ENCODE peak calls at places on chromosomes 13 and 19, in six cellular contexts. V is H1, P is GM12878, F is HepG2, U is GM12891, N is K562. D is an unnamed sample.

GRCh38 chr19:5452594-5453565 is 2.3 kb upstream of the ZNRF4 start:
- DNase-seq in U (no peak), N (peak), F (peak), V (no peak), P (no peak), D (no peak)

GRCh38 chr13:32910530-32910929 is 105.7 kb upstream of the KL start:
- DNase-seq in V (no peak), F (no peak), P (no peak), N (no peak), U (no peak), D (no peak)

GRCh38 chr13:42815686-42816085 is 34.3 kb downstream of the FAM216B start:
- DNase-seq in V (no peak), U (no peak), P (no peak), N (no peak), F (no peak), D (no peak)

GRCh38 chr13:67048084-67048792 is 181.9 kb downstream of the PCDH9 start:
- DNase-seq in F (no peak), N (no peak), V (no peak), U (no peak), P (no peak), D (no peak)

GRCh38 chr19:4581381-4582111 is 22.1 kb upstream of the SEMA6B start:
- DNase-seq in P (no peak), V (peak), N (peak), U (no peak), F (no peak), D (no peak)

GRCh38 chr13:33554919-33555791 is 262.8 kb upstream of the RFC3 start:
- DNase-seq in U (no peak), V (no peak), P (no peak), F (no peak), N (no peak), D (no peak)

GRCh38 chr13:43268632-43269031 is 245.2 kb downstream of the DNAJC15 start:
- DNase-seq in F (no peak), N (no peak), P (no peak), U (no peak), V (no peak), D (no peak)

GRCh38 chr13:111343186-111343805 is 22.9 kb downstream of the TEX29 start:
- DNase-seq in V (no peak), F (no peak), P (no peak), N (no peak), U (no peak), D (no peak)

GRCh38 chr13:37878921-37879320 is 9.3 kb upstream of the TRPC4 start:
- DNase-seq in P (no peak), V (no peak), U (no peak), N (no peak), F (no peak), D (no peak)

GRCh38 chr19:51014242-51014641 is 5.3 kb downstream of the KLK10 start:
- DNase-seq in N (no peak), U (no peak), V (no peak), P (no peak), F (no peak), D (no peak)

GRCh38 chr19:16417660-16418596 is 53.8 kb downstream of the EPS15L1 start:
- DNase-seq in V (peak), P (no peak), N (peak), F (peak), U (peak), D (peak)

GRCh38 chr19:55255618-55256423 is 3.0 kb downstream of the PPP6R1 start:
- DNase-seq in N (no peak), F (peak), U (no peak), V (no peak), P (peak), D (no peak)
- TF ChIP-seq TAF1 in N (no peak), F (no peak), U (no peak), V (no peak), P (peak), D (no peak)

GRCh38 chr19:54469496-54469934 is 3.6 kb downstream of the CDC42EP5 start:
- DNase-seq in F (no peak), V (no peak), P (no peak), N (no peak), U (no peak), D (no peak)

GRCh38 chr19:54470276-54470887 is 2.7 kb downstream of the CDC42EP5 start:
- DNase-seq in N (no peak), F (no peak), U (no peak), V (no peak), P (no peak), D (no peak)

GRCh38 chr19:54473983-54474382 is 887 bp upstream of the CDC42EP5 start:
- DNase-seq in F (no peak), U (no peak), P (no peak), N (no peak), V (no peak), D (no peak)

GRCh38 chr19:54473071-54473941 is at the start of gene CDC42EP5:
- DNase-seq in N (peak), V (no peak), P (no peak), F (no peak), U (no peak), D (no peak)

GRCh38 chr19:54470991-54471782 is 1.9 kb downstream of the CDC42EP5 start:
- DNase-seq in N (no peak), F (no peak), U (no peak), P (no peak), V (peak), D (no peak)
- TF ChIP-seq POLR2AphosphoS5 in N (no peak), F (no peak), U (no peak), P (peak), V (no peak), D (no peak)

GRCh38 chr19:40397568-40397906 is 7.6 kb upstream of the HIPK4 start:
- DNase-seq in F (no peak), P (no peak), U (no peak), V (no peak), N (no peak), D (no peak)

GRCh38 chr19:40398417-40399056 is 8.6 kb upstream of the HIPK4 start:
- DNase-seq in F (no peak), N (peak), U (peak), P (no peak), V (peak), D (no peak)

GRCh38 chr19:40407714-40408600 is 5.2 kb downstream of the PRX start:
- DNase-seq in U (no peak), V (no peak), P (no peak), F (no peak), N (peak), D (no peak)

GRCh38 chr19:40400521-40400920 is 10.5 kb upstream of the HIPK4 start:
- DNase-seq in U (no peak), V (no peak), P (no peak), F (no peak), N (no peak), D (no peak)

GRCh38 chr19:40403262-40403984 is 9.8 kb downstream of the PRX start:
- DNase-seq in V (peak), U (peak), N (peak), P (peak), F (peak), D (peak)
- TF ChIP-seq POLR2A in V (no peak), U (no peak), N (no peak), P (peak), F (peak), D (no peak)

GRCh38 chr13:29497137-29497654 is 98.3 kb downstream of the SLC7A1 start:
- DNase-seq in V (no peak), F (no peak), P (no peak), U (no peak), N (no peak), D (no peak)
- TF ChIP-seq TAF1 in V (no peak), F (no peak), P (no peak), U (no peak), N (no peak), D (no peak)

GRCh38 chr19:12842511-12842910 is 4.2 kb downstream of the MAST1 start:
- DNase-seq in P (no peak), U (no peak), F (no peak), V (no peak), N (no peak), D (no peak)

GRCh38 chr19:12843999-12844732 is 5.9 kb downstream of the MAST1 start:
- DNase-seq in P (no peak), U (no peak), N (no peak), V (no peak), F (no peak), D (no peak)

GRCh38 chr19:12843328-12843727 is 5.0 kb downstream of the MAST1 start:
- DNase-seq in V (no peak), U (no peak), F (no peak), P (no peak), N (no peak), D (no peak)

DNA sequence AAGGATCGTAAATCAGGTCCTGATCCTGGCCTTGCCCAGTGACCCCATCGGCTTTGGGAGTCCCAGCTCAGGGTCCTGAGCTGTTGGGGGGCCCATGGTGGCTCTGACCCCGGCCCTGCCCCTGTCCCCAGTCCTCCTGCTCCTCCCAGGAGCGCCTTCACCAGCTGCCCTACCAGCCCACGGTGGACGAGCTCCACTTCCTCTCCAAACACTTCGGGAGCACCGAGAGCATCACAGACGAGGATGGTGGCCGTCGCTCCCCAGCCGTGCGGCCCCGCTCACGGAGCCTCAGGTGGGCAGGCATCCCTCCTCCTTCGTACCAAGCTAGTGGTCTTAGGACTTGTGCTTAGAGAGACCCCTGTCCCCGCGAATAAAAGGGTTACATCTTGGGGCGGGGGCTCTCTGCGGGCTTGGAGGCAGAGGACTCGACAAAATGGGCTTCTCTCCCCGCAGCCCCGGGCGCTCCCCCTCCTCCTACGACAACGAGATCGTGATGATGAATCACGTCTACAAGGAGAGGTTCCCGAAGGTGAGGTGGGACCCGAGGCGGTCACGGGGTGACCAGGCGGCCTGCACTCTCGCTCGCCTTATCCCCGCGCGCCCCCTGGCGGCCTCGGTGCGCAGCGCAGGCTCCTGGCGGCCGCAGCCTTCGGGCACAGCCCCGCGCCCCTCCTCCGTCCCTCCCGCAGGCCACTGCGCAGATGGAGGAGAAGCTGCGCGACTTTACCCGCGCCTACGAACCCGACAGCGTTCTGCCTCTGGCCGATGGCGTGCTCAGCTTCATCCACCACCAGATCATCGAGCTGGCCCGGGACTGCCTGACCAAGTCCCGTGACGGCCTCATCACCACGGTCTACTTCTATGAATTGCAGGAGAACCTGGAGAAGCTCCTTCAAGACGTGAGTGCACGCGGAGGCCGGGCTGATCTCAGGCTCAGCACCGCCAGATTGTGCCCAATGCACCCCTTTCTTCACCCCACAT is 9.1 kb downstream of the MAST1 start:
- DNase-seq in P (no peak), V (peak), F (peak), U (peak), N (peak), D (peak)
- TF ChIP-seq POLR2AphosphoS5 in P (no peak), V (peak), F (no peak), U (no peak), N (no peak), D (no peak)

GRCh38 chr13:28138756-28139470 is 568 bp downstream of the PAN3 start:
- DNase-seq in N (peak), F (peak), V (peak), P (peak), U (peak), D (peak)
- TF ChIP-seq POLR2A in N (peak), F (peak), V (no peak), P (peak), U (peak), D (peak)

GRCh38 chr19:32404939-32405430 is 585 bp upstream of the DPY19L3 start:
- DNase-seq in P (no peak), N (no peak), V (peak), F (peak), U (no peak), D (no peak)
- TF ChIP-seq TAF1 in P (no peak), N (no peak), V (no peak), F (no peak), U (no peak), D (no peak)

GRCh38 chr13:70362820-70363219 is 254.6 kb upstream of the KLHL1 start:
- DNase-seq in P (no peak), U (no peak), V (no peak), N (no peak), F (no peak), D (no peak)
- TF ChIP-seq POLR2AphosphoS5 in P (no peak), U (no peak), V (no peak), N (no peak), F (no peak), D (no peak)

D was measured in GM12892.